ENCODE peak calls at places on chromosomes 7 and 10, in six cellular contexts. One of them, this sample, is unnamed.

GRCh38 chr10:580796-581195 is 108.7 kb downstream of the DIP2C start:
- DNase-seq in hepatocyte: no peak
- DNase-seq in stimulated activated naive CD8-positive, alpha-beta T cell treated with anti-CD3 and anti-CD28 coated beads, Interleukin-15, amount 100 ng/mL, for 72 hours: no peak
- DNase-seq in memory B cell: no peak
- DNase-seq in NCI-H1092: no peak
- DNase-seq in upper lobe of right lung: no peak
- DNase-seq in this sample: no peak

GRCh38 chr10:14659626-14660196 is 115.0 kb downstream of the FAM107B start:
- DNase-seq in stimulated activated naive CD8-positive, alpha-beta T cell treated with anti-CD3 and anti-CD28 coated beads, Interleukin-15, amount 100 ng/mL, for 72 hours: peak
- DNase-seq in upper lobe of right lung: peak
- DNase-seq in hepatocyte: no peak
- DNase-seq in memory B cell: peak
- DNase-seq in NCI-H1092: no peak
- DNase-seq in this sample: no peak

GRCh38 chr10:33365314-33365713 is 30.8 kb upstream of the NRP1 start:
- DNase-seq in stimulated activated naive CD8-positive, alpha-beta T cell treated with anti-CD3 and anti-CD28 coated beads, Interleukin-15, amount 100 ng/mL, for 72 hours: no peak
- DNase-seq in memory B cell: no peak
- DNase-seq in NCI-H1092: no peak
- DNase-seq in hepatocyte: no peak
- DNase-seq in upper lobe of right lung: no peak
- DNase-seq in this sample: no peak

GRCh38 chr10:79070091-79070610 is 1.4 kb downstream of the ZMIZ1 start:
- DNase-seq in NCI-H1092: no peak
- DNase-seq in stimulated activated naive CD8-positive, alpha-beta T cell treated with anti-CD3 and anti-CD28 coated beads, Interleukin-15, amount 100 ng/mL, for 72 hours: no peak
- DNase-seq in hepatocyte: peak
- DNase-seq in memory B cell: no peak
- DNase-seq in upper lobe of right lung: peak
- DNase-seq in this sample: no peak

GRCh38 chr7:3897430-3898385 is 596.7 kb downstream of the SDK1 start:
- DNase-seq in NCI-H1092: peak
- DNase-seq in hepatocyte: peak
- DNase-seq in upper lobe of right lung: no peak
- DNase-seq in stimulated activated naive CD8-positive, alpha-beta T cell treated with anti-CD3 and anti-CD28 coated beads, Interleukin-15, amount 100 ng/mL, for 72 hours: peak
- DNase-seq in memory B cell: peak
- DNase-seq in this sample: no peak

GRCh38 chr7:106279425-106280182 is 5.2 kb downstream of the NAMPT start:
- DNase-seq in NCI-H1092: no peak
- DNase-seq in upper lobe of right lung: no peak
- DNase-seq in memory B cell: no peak
- DNase-seq in hepatocyte: no peak
- DNase-seq in stimulated activated naive CD8-positive, alpha-beta T cell treated with anti-CD3 and anti-CD28 coated beads, Interleukin-15, amount 100 ng/mL, for 72 hours: peak
- DNase-seq in this sample: no peak

GRCh38 chr10:78861456-78862327 is 207.1 kb upstream of the ZMIZ1 start:
- DNase-seq in NCI-H1092: peak
- DNase-seq in hepatocyte: peak
- DNase-seq in stimulated activated naive CD8-positive, alpha-beta T cell treated with anti-CD3 and anti-CD28 coated beads, Interleukin-15, amount 100 ng/mL, for 72 hours: no peak
- DNase-seq in memory B cell: no peak
- DNase-seq in upper lobe of right lung: no peak
- DNase-seq in this sample: peak

GRCh38 chr10:104688251-104688650 is 47.2 kb downstream of the SORCS3 start:
- DNase-seq in stimulated activated naive CD8-positive, alpha-beta T cell treated with anti-CD3 and anti-CD28 coated beads, Interleukin-15, amount 100 ng/mL, for 72 hours: no peak
- DNase-seq in memory B cell: no peak
- DNase-seq in hepatocyte: no peak
- DNase-seq in upper lobe of right lung: no peak
- DNase-seq in NCI-H1092: no peak
- DNase-seq in this sample: no peak

GRCh38 chr7:3162286-3162685 is 118.6 kb upstream of the CARD11 start:
- DNase-seq in NCI-H1092: no peak
- DNase-seq in stimulated activated naive CD8-positive, alpha-beta T cell treated with anti-CD3 and anti-CD28 coated beads, Interleukin-15, amount 100 ng/mL, for 72 hours: no peak
- DNase-seq in upper lobe of right lung: no peak
- DNase-seq in hepatocyte: no peak
- DNase-seq in memory B cell: no peak
- DNase-seq in this sample: no peak

GRCh38 chr7:116408166-116408565 is 91.4 kb upstream of the CAV2 start:
- DNase-seq in NCI-H1092: no peak
- DNase-seq in memory B cell: no peak
- DNase-seq in stimulated activated naive CD8-positive, alpha-beta T cell treated with anti-CD3 and anti-CD28 coated beads, Interleukin-15, amount 100 ng/mL, for 72 hours: no peak
- DNase-seq in upper lobe of right lung: no peak
- DNase-seq in hepatocyte: no peak
- DNase-seq in this sample: no peak

GRCh38 chr7:150829426-150829825 is 22.9 kb upstream of the AOC1 start:
- DNase-seq in upper lobe of right lung: no peak
- DNase-seq in hepatocyte: no peak
- DNase-seq in memory B cell: no peak
- DNase-seq in NCI-H1092: no peak
- DNase-seq in stimulated activated naive CD8-positive, alpha-beta T cell treated with anti-CD3 and anti-CD28 coated beads, Interleukin-15, amount 100 ng/mL, for 72 hours: no peak
- DNase-seq in this sample: no peak

GRCh38 chr10:60425392-60426110 is 35.9 kb upstream of the ANK3 start:
- DNase-seq in memory B cell: no peak
- DNase-seq in hepatocyte: no peak
- DNase-seq in NCI-H1092: no peak
- DNase-seq in stimulated activated naive CD8-positive, alpha-beta T cell treated with anti-CD3 and anti-CD28 coated beads, Interleukin-15, amount 100 ng/mL, for 72 hours: no peak
- DNase-seq in upper lobe of right lung: no peak
- DNase-seq in this sample: no peak

GRCh38 chr7:80584778-80585177 is 53.7 kb upstream of the CD36 start:
- DNase-seq in stimulated activated naive CD8-positive, alpha-beta T cell treated with anti-CD3 and anti-CD28 coated beads, Interleukin-15, amount 100 ng/mL, for 72 hours: no peak
- DNase-seq in hepatocyte: peak
- DNase-seq in upper lobe of right lung: no peak
- DNase-seq in NCI-H1092: no peak
- DNase-seq in memory B cell: no peak
- DNase-seq in this sample: no peak

GRCh38 chr10:125538947-125539649 is 143.9 kb downstream of the TEX36 start:
- DNase-seq in NCI-H1092: peak
- DNase-seq in stimulated activated naive CD8-positive, alpha-beta T cell treated with anti-CD3 and anti-CD28 coated beads, Interleukin-15, amount 100 ng/mL, for 72 hours: no peak
- DNase-seq in upper lobe of right lung: no peak
- DNase-seq in hepatocyte: peak
- DNase-seq in memory B cell: no peak
- DNase-seq in this sample: peak

GRCh38 chr10:22831586-22831985 is 96.3 kb upstream of the ARMC3 start:
- DNase-seq in stimulated activated naive CD8-positive, alpha-beta T cell treated with anti-CD3 and anti-CD28 coated beads, Interleukin-15, amount 100 ng/mL, for 72 hours: no peak
- DNase-seq in NCI-H1092: no peak
- DNase-seq in upper lobe of right lung: no peak
- DNase-seq in hepatocyte: no peak
- DNase-seq in memory B cell: no peak
- DNase-seq in this sample: no peak

GRCh38 chr7:151694828-151695580 is 175.3 kb upstream of the RHEB start:
- DNase-seq in NCI-H1092: no peak
- DNase-seq in upper lobe of right lung: no peak
- DNase-seq in hepatocyte: peak
- DNase-seq in memory B cell: no peak
- DNase-seq in stimulated activated naive CD8-positive, alpha-beta T cell treated with anti-CD3 and anti-CD28 coated beads, Interleukin-15, amount 100 ng/mL, for 72 hours: no peak
- DNase-seq in this sample: no peak

GRCh38 chr7:38655833-38656774 is 24.9 kb upstream of the AMPH start:
- DNase-seq in hepatocyte: no peak
- DNase-seq in memory B cell: no peak
- DNase-seq in stimulated activated naive CD8-positive, alpha-beta T cell treated with anti-CD3 and anti-CD28 coated beads, Interleukin-15, amount 100 ng/mL, for 72 hours: no peak
- DNase-seq in upper lobe of right lung: no peak
- DNase-seq in NCI-H1092: no peak
- DNase-seq in this sample: no peak

GRCh38 chr7:4797858-4798705 is 22.7 kb downstream of the AP5Z1 start:
- DNase-seq in NCI-H1092: peak
- DNase-seq in stimulated activated naive CD8-positive, alpha-beta T cell treated with anti-CD3 and anti-CD28 coated beads, Interleukin-15, amount 100 ng/mL, for 72 hours: peak
- DNase-seq in memory B cell: peak
- DNase-seq in hepatocyte: peak
- DNase-seq in upper lobe of right lung: no peak
- DNase-seq in this sample: no peak

GRCh38 chr7:120856621-120857352 is 1.2 kb downstream of the TSPAN12 start:
- DNase-seq in upper lobe of right lung: peak
- DNase-seq in memory B cell: peak
- DNase-seq in NCI-H1092: no peak
- DNase-seq in stimulated activated naive CD8-positive, alpha-beta T cell treated with anti-CD3 and anti-CD28 coated beads, Interleukin-15, amount 100 ng/mL, for 72 hours: peak
- DNase-seq in hepatocyte: peak
- DNase-seq in this sample: peak

GRCh38 chr7:36207451-36208291 is 54.6 kb downstream of the EEPD1 start:
- DNase-seq in upper lobe of right lung: no peak
- DNase-seq in memory B cell: no peak
- DNase-seq in NCI-H1092: no peak
- DNase-seq in hepatocyte: peak
- DNase-seq in stimulated activated naive CD8-positive, alpha-beta T cell treated with anti-CD3 and anti-CD28 coated beads, Interleukin-15, amount 100 ng/mL, for 72 hours: no peak
- DNase-seq in this sample: no peak

GRCh38 chr10:60549686-60550085 is 160.0 kb upstream of the ANK3 start:
- DNase-seq in stimulated activated naive CD8-positive, alpha-beta T cell treated with anti-CD3 and anti-CD28 coated beads, Interleukin-15, amount 100 ng/mL, for 72 hours: no peak
- DNase-seq in hepatocyte: peak
- DNase-seq in NCI-H1092: no peak
- DNase-seq in upper lobe of right lung: no peak
- DNase-seq in memory B cell: no peak
- DNase-seq in this sample: peak

GRCh38 chr10:108817125-108817524 is 1106.2 kb downstream of the XPNPEP1 start:
- DNase-seq in hepatocyte: no peak
- DNase-seq in stimulated activated naive CD8-positive, alpha-beta T cell treated with anti-CD3 and anti-CD28 coated beads, Interleukin-15, amount 100 ng/mL, for 72 hours: no peak
- DNase-seq in upper lobe of right lung: no peak
- DNase-seq in memory B cell: no peak
- DNase-seq in NCI-H1092: no peak
- DNase-seq in this sample: no peak

GRCh38 chr10:3563298-3563697 is 221.7 kb downstream of the KLF6 start:
- DNase-seq in memory B cell: no peak
- DNase-seq in upper lobe of right lung: no peak
- DNase-seq in hepatocyte: no peak
- DNase-seq in stimulated activated naive CD8-positive, alpha-beta T cell treated with anti-CD3 and anti-CD28 coated beads, Interleukin-15, amount 100 ng/mL, for 72 hours: peak
- DNase-seq in NCI-H1092: no peak
- DNase-seq in this sample: no peak

GRCh38 chr10:89867964-89868363 is 166.6 kb downstream of the KIF20B start:
- DNase-seq in NCI-H1092: no peak
- DNase-seq in hepatocyte: peak
- DNase-seq in upper lobe of right lung: no peak
- DNase-seq in stimulated activated naive CD8-positive, alpha-beta T cell treated with anti-CD3 and anti-CD28 coated beads, Interleukin-15, amount 100 ng/mL, for 72 hours: no peak
- DNase-seq in memory B cell: no peak
- DNase-seq in this sample: no peak

GRCh38 chr7:11069591-11069990 is 95.9 kb downstream of the PHF14 start:
- DNase-seq in stimulated activated naive CD8-positive, alpha-beta T cell treated with anti-CD3 and anti-CD28 coated beads, Interleukin-15, amount 100 ng/mL, for 72 hours: no peak
- DNase-seq in upper lobe of right lung: no peak
- DNase-seq in NCI-H1092: no peak
- DNase-seq in memory B cell: no peak
- DNase-seq in hepatocyte: no peak
- DNase-seq in this sample: no peak

GRCh38 chr10:80157561-80157960 is 25.0 kb downstream of the PLAC9 start:
- DNase-seq in memory B cell: no peak
- DNase-seq in NCI-H1092: no peak
- DNase-seq in hepatocyte: no peak
- DNase-seq in upper lobe of right lung: no peak
- DNase-seq in stimulated activated naive CD8-positive, alpha-beta T cell treated with anti-CD3 and anti-CD28 coated beads, Interleukin-15, amount 100 ng/mL, for 72 hours: no peak
- DNase-seq in this sample: no peak

GRCh38 chr7:37344886-37345579 is 103.6 kb downstream of the ELMO1 start:
- DNase-seq in hepatocyte: no peak
- DNase-seq in stimulated activated naive CD8-positive, alpha-beta T cell treated with anti-CD3 and anti-CD28 coated beads, Interleukin-15, amount 100 ng/mL, for 72 hours: no peak
- DNase-seq in memory B cell: peak
- DNase-seq in upper lobe of right lung: no peak
- DNase-seq in NCI-H1092: no peak
- DNase-seq in this sample: no peak

GRCh38 chr10:119421887-119422684 is 120.4 kb downstream of the RGS10 start:
- DNase-seq in hepatocyte: no peak
- DNase-seq in stimulated activated naive CD8-positive, alpha-beta T cell treated with anti-CD3 and anti-CD28 coated beads, Interleukin-15, amount 100 ng/mL, for 72 hours: no peak
- DNase-seq in upper lobe of right lung: no peak
- DNase-seq in memory B cell: no peak
- DNase-seq in NCI-H1092: no peak
- DNase-seq in this sample: no peak

This sample was measured in DMS 273 treated with DMSO at 0.1 percent for 48 hours.